ENCODE peak calls at places on chromosomes 6 and 20, in nine cellular contexts. X, A, N, I, S, L, K, U and B are unnamed samples.

GRCh38 chr20:47487175-47487917 is 14.3 kb upstream of the NCOA3 start:
- DNase-seq in X (no peak), A (peak), N (no peak), I (no peak), S (no peak), L (no peak), K (no peak), U (no peak), B (peak)

GRCh38 chr6:20632696-20633095 is 98.4 kb downstream of the CDKAL1 start:
- DNase-seq in X (no peak), A (no peak), N (no peak), I (no peak), S (no peak), L (no peak), K (no peak), U (no peak), B (no peak)

GRCh38 chr6:79461205-79461604 is 76.0 kb downstream of the LCA5 start:
- DNase-seq in X (no peak), A (no peak), N (no peak), I (no peak), S (no peak), L (no peak), K (no peak), U (no peak), B (peak)

GRCh38 chr20:51014797-51015722 is 7.8 kb downstream of the KCNG1 start:
- DNase-seq in X (no peak), A (no peak), N (no peak), I (peak), S (no peak), L (peak), K (no peak), U (peak), B (peak)

GRCh38 chr6:156953125-156953477 is 175.9 kb downstream of the ARID1B start:
- DNase-seq in X (no peak), A (no peak), N (no peak), I (no peak), S (no peak), L (no peak), K (no peak), U (no peak), B (peak)

GRCh38 chr20:39960522-39961420 is 728.3 kb downstream of the MAFB start:
- DNase-seq in X (no peak), A (no peak), N (no peak), I (no peak), S (no peak), L (peak), K (no peak), U (no peak), B (no peak)

GRCh38 chr20:4192378-4193048 is 177.2 kb upstream of the RNF24 start:
- DNase-seq in X (no peak), A (no peak), N (no peak), I (no peak), S (no peak), L (no peak), K (no peak), U (no peak), B (peak)

GRCh38 chr6:96015321-96015790 is 418 bp upstream of the FUT9 start:
- DNase-seq in X (no peak), A (no peak), N (no peak), I (peak), S (no peak), L (peak), K (no peak), U (no peak), B (no peak)

GRCh38 chr20:52945862-52946522 is 26.2 kb upstream of the TSHZ2 start:
- DNase-seq in X (no peak), A (no peak), N (no peak), I (no peak), S (no peak), L (no peak), K (no peak), U (no peak), B (no peak)

GRCh38 chr20:31678389-31679356 is 41.0 kb downstream of the COX4I2 start:
- DNase-seq in X (no peak), A (no peak), N (no peak), I (peak), S (no peak), L (no peak), K (no peak), U (peak), B (peak)

GRCh38 chr20:59149678-59150504 is 13.7 kb upstream of the ZNF831 start:
- DNase-seq in X (no peak), A (no peak), N (no peak), I (no peak), S (no peak), L (no peak), K (no peak), U (peak), B (no peak)

GRCh38 chr6:39228992-39229767 is at the start of gene KCNK5:
- DNase-seq in X (peak), A (peak), N (peak), I (peak), S (peak), L (peak), K (peak), U (peak), B (peak)

GRCh38 chr6:150142657-150143501 is at the start of gene PPP1R14C:
- DNase-seq in X (no peak), A (peak), N (no peak), I (no peak), S (no peak), L (peak), K (peak), U (no peak), B (no peak)

GRCh38 chr6:43524483-43524961 is 7.6 kb downstream of the POLR1C start:
- DNase-seq in X (no peak), A (no peak), N (no peak), I (peak), S (no peak), L (no peak), K (no peak), U (no peak), B (no peak)

GRCh38 chr6:32092760-32093497 is 16.2 kb downstream of the TNXB start:
- DNase-seq in X (no peak), A (no peak), N (no peak), I (no peak), S (no peak), L (no peak), K (no peak), U (no peak), B (peak)

GRCh38 chr6:6972456-6972855 is 135.3 kb upstream of the RREB1 start:
- DNase-seq in X (peak), A (no peak), N (no peak), I (no peak), S (no peak), L (no peak), K (no peak), U (no peak), B (peak)

GRCh38 chr6:145731432-145731831 is 3.9 kb downstream of the EPM2A start:
- DNase-seq in X (no peak), A (no peak), N (no peak), I (no peak), S (no peak), L (no peak), K (no peak), U (no peak), B (peak)

GRCh38 chr6:153002613-153003293 is at the start of gene MTRF1L:
- DNase-seq in X (peak), A (peak), N (peak), I (peak), S (peak), L (peak), K (peak), U (peak), B (peak)

GRCh38 chr20:50048420-50049166 is 64.4 kb downstream of the UBE2V1 start:
- DNase-seq in X (no peak), A (no peak), N (no peak), I (no peak), S (no peak), L (no peak), K (no peak), U (no peak), B (no peak)

GRCh38 chr6:44058617-44059358 is 68.5 kb downstream of the MRPL14 start:
- DNase-seq in X (peak), A (peak), N (peak), I (peak), S (peak), L (no peak), K (peak), U (no peak), B (peak)

GRCh38 chr6:48733581-48733980 is 622.6 kb upstream of the PTCHD4 start:
- DNase-seq in X (no peak), A (no peak), N (no peak), I (no peak), S (no peak), L (no peak), K (no peak), U (no peak), B (no peak)

GRCh38 chr6:138404666-138405337 is 779 bp downstream of the HEBP2 start:
- DNase-seq in X (no peak), A (no peak), N (no peak), I (no peak), S (peak), L (peak), K (no peak), U (no peak), B (no peak)

GRCh38 chr6:130147151-130147550 is 75.6 kb downstream of the SAMD3 start:
- DNase-seq in X (no peak), A (no peak), N (no peak), I (no peak), S (no peak), L (no peak), K (no peak), U (no peak), B (no peak)

GRCh38 chr6:45310118-45310788 is 17.9 kb upstream of the RUNX2 start:
- DNase-seq in X (no peak), A (no peak), N (no peak), I (no peak), S (no peak), L (no peak), K (no peak), U (no peak), B (no peak)

GRCh38 chr6:84361372-84362179 is 134.1 kb upstream of the CEP162 start:
- DNase-seq in X (no peak), A (peak), N (no peak), I (no peak), S (no peak), L (no peak), K (no peak), U (no peak), B (peak)

GRCh38 chr6:119829006-119829405 is 479.4 kb upstream of the MAN1A1 start:
- DNase-seq in X (no peak), A (no peak), N (no peak), I (no peak), S (no peak), L (no peak), K (no peak), U (no peak), B (no peak)

GRCh38 chr6:26028753-26029569 is 58.3 kb upstream of the HFE start:
- DNase-seq in X (no peak), A (no peak), N (no peak), I (no peak), S (no peak), L (no peak), K (no peak), U (no peak), B (no peak)
- H3K4me3 ChIP-seq in X (no peak), A (no peak), N (no peak), I (no peak), S (no peak), L (no peak), K (no peak), U (no peak), B (no peak)

DNA sequence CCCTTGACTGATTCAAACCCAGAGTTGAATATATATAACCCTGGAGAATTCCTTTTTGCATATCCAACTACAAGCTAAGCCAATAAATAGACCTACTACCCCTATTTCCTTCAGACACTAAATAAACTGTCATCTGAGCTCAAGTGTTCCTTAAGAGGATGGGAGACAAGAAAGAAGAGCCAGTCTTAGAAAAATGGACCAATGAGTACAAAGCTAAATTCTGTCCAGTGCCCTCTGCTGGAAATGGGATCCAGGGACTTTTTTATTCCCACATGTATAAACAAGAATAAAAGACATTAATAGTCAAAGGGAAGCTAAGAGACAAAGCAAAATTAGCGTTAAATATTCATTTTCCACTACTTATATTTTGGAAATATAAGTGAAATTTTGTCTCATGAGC is 4.8 kb downstream of the PPP1R10 start:
- DNase-seq in X (no peak), A (no peak), N (no peak), I (no peak), S (no peak), L (no peak), K (no peak), U (no peak), B (peak)
- TF ChIP-seq CTCF in X (no peak), A (peak), N (peak), I (no peak), S (no peak), L (no peak), K (no peak), U (no peak), B (peak)

GRCh38 chr6:37624606-37625574 is 72.8 kb downstream of the MDGA1 start:
- DNase-seq in X (no peak), A (peak), N (no peak), I (peak), S (no peak), L (peak), K (peak), U (no peak), B (no peak)
- H3K4me3 ChIP-seq in X (no peak), A (no peak), N (peak), I (peak), S (peak), L (no peak), K (no peak), U (no peak), B (no peak)

DNA sequence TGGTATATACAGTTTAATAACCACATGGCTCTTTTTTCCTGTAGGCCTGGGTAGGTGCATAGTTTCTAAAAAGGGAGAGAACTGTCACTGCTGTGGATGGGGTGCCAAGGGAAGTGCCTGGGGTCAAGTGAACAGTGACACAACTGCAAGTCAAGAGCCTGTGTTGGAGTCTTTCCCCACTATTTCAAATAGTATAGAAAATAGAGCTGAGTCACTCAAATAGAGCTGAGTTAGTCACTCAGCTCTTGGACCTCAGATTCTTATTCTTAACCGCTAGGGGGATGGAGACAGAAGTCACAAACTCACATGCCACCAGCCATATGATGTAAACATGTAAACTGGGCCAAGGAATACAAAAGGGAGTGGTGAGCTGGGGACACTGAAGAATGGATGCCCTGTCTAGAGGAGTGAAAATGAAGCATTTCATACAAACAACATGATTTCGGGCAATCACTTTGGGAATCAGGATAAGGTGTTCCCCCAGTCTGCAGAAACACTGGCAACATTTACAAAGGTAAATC is 2.1 kb downstream of the NQO2 start:
- DNase-seq in X (peak), A (no peak), N (peak), I (no peak), S (no peak), L (no peak), K (no peak), U (no peak), B (peak)
- TF ChIP-seq CTCF in X (peak), A (peak), N (peak), I (peak), S (peak), L (peak), K (peak), U (peak), B (peak)

GRCh38 chr6:26554669-26555504 is 16.7 kb downstream of the HMGN4 start:
- DNase-seq in X (no peak), A (peak), N (no peak), I (no peak), S (no peak), L (no peak), K (no peak), U (peak), B (peak)

GRCh38 chr6:26556263-26557070 is 18.3 kb downstream of the HMGN4 start:
- DNase-seq in X (no peak), A (peak), N (peak), I (no peak), S (no peak), L (no peak), K (no peak), U (peak), B (peak)

GRCh38 chr6:26553739-26554668 is 15.8 kb downstream of the HMGN4 start:
- DNase-seq in X (peak), A (peak), N (peak), I (peak), S (peak), L (peak), K (peak), U (peak), B (peak)

GRCh38 chr6:26553264-26553738 is 15.1 kb downstream of the HMGN4 start:
- DNase-seq in X (no peak), A (peak), N (peak), I (peak), S (no peak), L (peak), K (peak), U (peak), B (peak)

GRCh38 chr6:26555505-26556262 is 17.5 kb downstream of the HMGN4 start:
- DNase-seq in X (no peak), A (no peak), N (no peak), I (no peak), S (no peak), L (no peak), K (no peak), U (no peak), B (no peak)
- H3K4me3 ChIP-seq in X (no peak), A (peak), N (no peak), I (no peak), S (no peak), L (no peak), K (no peak), U (no peak), B (peak)

GRCh38 chr6:76684881-76685280 is 612.4 kb upstream of the IMPG1 start:
- DNase-seq in X (no peak), A (no peak), N (no peak), I (no peak), S (no peak), L (no peak), K (no peak), U (no peak), B (peak)
- TF ChIP-seq CTCF in X (no peak), A (no peak), N (no peak), I (no peak), S (no peak), L (no peak), K (no peak), U (no peak), B (peak)

DNA sequence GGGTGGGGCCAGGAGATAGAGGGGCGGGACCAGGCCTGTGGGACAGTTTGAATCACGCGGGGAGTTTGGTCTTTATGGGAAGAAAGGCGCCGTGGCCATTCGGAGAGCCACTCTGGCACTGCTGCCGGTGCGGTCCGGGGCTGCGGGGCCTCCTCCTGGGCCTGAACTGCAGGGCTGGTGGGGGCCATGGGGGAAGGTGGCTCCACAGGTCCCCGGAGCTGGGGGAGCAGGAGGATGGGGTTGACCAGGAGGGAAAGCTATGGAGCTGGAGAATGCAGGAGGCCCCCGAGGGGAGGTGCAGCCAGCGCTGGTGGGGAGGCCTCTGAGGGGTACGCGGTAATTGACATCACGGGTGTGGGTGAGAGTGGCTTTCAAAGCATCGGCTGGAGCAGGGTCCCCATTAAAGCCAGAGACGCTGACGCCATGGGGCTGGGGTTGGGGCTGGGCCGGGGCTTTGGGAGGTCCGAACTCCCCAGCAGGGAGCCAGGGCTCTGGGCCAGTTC is 1.8 kb upstream of the BHLHE23 start:
- DNase-seq in X (no peak), A (no peak), N (no peak), I (no peak), S (no peak), L (no peak), K (no peak), U (no peak), B (no peak)
- H3K4me3 ChIP-seq in X (no peak), A (peak), N (no peak), I (no peak), S (peak), L (no peak), K (no peak), U (no peak), B (no peak)

GRCh38 chr6:90278129-90278528 is 18.5 kb downstream of the BACH2 start:
- DNase-seq in X (no peak), A (no peak), N (no peak), I (no peak), S (no peak), L (no peak), K (no peak), U (no peak), B (no peak)

GRCh38 chr6:90271831-90272230 is 24.8 kb downstream of the BACH2 start:
- DNase-seq in X (no peak), A (no peak), N (no peak), I (no peak), S (no peak), L (no peak), K (no peak), U (no peak), B (no peak)

GRCh38 chr6:90273863-90274262 is 22.8 kb downstream of the BACH2 start:
- DNase-seq in X (no peak), A (no peak), N (no peak), I (no peak), S (no peak), L (no peak), K (no peak), U (no peak), B (no peak)

GRCh38 chr6:90277301-90278011 is 19.2 kb downstream of the BACH2 start:
- DNase-seq in X (no peak), A (no peak), N (no peak), I (no peak), S (no peak), L (no peak), K (no peak), U (no peak), B (no peak)

DNA sequence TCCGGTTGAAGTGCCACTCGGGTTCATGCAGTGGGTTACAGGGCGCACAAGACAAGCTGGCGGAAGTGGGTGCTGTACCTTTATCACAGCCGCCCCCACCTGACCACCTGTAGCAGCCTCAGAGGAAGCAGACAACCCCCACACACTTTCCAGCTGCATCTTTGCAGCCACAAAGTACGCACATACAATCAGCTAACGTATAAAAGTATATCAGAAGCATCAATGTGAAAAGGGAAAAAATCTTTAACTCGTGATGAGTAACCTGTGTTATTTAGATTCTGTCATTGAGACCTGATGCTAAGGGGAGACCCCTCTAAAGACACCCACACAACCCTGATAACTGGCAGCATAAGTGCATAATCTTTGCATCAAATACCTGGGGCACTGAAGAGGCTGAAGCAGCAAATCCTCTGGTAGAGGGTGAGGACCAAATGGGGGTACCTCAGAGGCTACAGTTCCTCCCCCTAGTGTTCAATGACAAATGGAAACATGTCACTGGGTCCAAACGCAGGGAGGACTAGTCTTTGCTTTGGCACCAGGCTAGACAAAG is 22.1 kb downstream of the BACH2 start:
- DNase-seq in X (no peak), A (no peak), N (no peak), I (peak), S (no peak), L (no peak), K (no peak), U (no peak), B (no peak)
- TF ChIP-seq CTCF in X (no peak), A (peak), N (peak), I (no peak), S (no peak), L (no peak), K (no peak), U (peak), B (no peak)